ENCODE peak calls at places on chromosomes 7 and 10, in five cellular contexts. R is IMR-90, F is A549, H is SK-N-SH, Q is GM12878. C is an unnamed sample.

GRCh38 chr10:44389556-44389955 is 4.7 kb upstream of the CXCL12 start:
- DNase-seq in R (no peak), F (no peak), H (no peak), Q (no peak), C (no peak)

GRCh38 chr10:8778713-8779112 is 724.2 kb downstream of the GATA3 start:
- DNase-seq in R (no peak), F (no peak), H (no peak), Q (no peak), C (no peak)

GRCh38 chr10:47311193-47311899 is 10.9 kb upstream of the GDF2 start:
- DNase-seq in R (no peak), F (peak), H (no peak), Q (no peak), C (peak)

GRCh38 chr7:1700536-1701333 is 30.7 kb downstream of the ELFN1 start:
- DNase-seq in R (no peak), F (no peak), H (peak), Q (no peak), C (no peak)

GRCh38 chr10:61974611-61975010 is 73.1 kb downstream of the ARID5B start:
- DNase-seq in R (peak), F (no peak), H (peak), Q (no peak), C (peak)

GRCh38 chr10:45239642-45240041 is 75.8 kb downstream of the OR13A1 start:
- DNase-seq in R (peak), F (no peak), H (no peak), Q (no peak), C (no peak)

GRCh38 chr7:101108961-101109360 is 17.9 kb upstream of the SERPINE1 start:
- DNase-seq in R (no peak), F (peak), H (peak), Q (no peak), C (no peak)

GRCh38 chr7:2015251-2015871 is 217.4 kb downstream of the MAD1L1 start:
- DNase-seq in R (no peak), F (no peak), H (peak), Q (no peak), C (no peak)

GRCh38 chr7:111077001-111077400 is 13.9 kb upstream of the LRRN3 start:
- DNase-seq in R (no peak), F (no peak), H (no peak), Q (no peak), C (no peak)

GRCh38 chr10:63578501-63578900 is 57.3 kb downstream of the REEP3 start:
- DNase-seq in R (no peak), F (no peak), H (no peak), Q (no peak), C (no peak)

GRCh38 chr10:103273026-103273425 is 3.9 kb upstream of the INA start:
- DNase-seq in R (peak), F (peak), H (no peak), Q (no peak), C (no peak)

GRCh38 chr7:106731207-106731606 is 70.2 kb upstream of the CCDC71L start:
- DNase-seq in R (no peak), F (no peak), H (no peak), Q (peak), C (no peak)

GRCh38 chr7:48424731-48425130 is 253.5 kb downstream of the ABCA13 start:
- DNase-seq in R (peak), F (peak), H (peak), Q (no peak), C (no peak)

GRCh38 chr7:132075573-132075972 is 500.7 kb downstream of the PLXNA4 start:
- DNase-seq in R (no peak), F (no peak), H (no peak), Q (no peak), C (no peak)

GRCh38 chr10:57202356-57202755 is 841.3 kb upstream of the ZWINT start:
- DNase-seq in R (no peak), F (no peak), H (no peak), Q (no peak), C (no peak)

GRCh38 chr10:102347236-102347828 is 48.2 kb upstream of the NFKB2 start:
- DNase-seq in R (peak), F (peak), H (peak), Q (no peak), C (peak)

GRCh38 chr10:69421611-69422308 is 5.0 kb upstream of the TACR2 start:
- DNase-seq in R (peak), F (no peak), H (no peak), Q (no peak), C (no peak)

GRCh38 chr7:75531359-75531821 is 39.3 kb downstream of the SPDYE5 start:
- DNase-seq in R (peak), F (no peak), H (no peak), Q (no peak), C (peak)

GRCh38 chr10:1516492-1517224 is 220.7 kb downstream of the ADARB2 start:
- DNase-seq in R (no peak), F (no peak), H (no peak), Q (no peak), C (no peak)

GRCh38 chr10:89207801-89208551 is 859 bp upstream of the CH25H start:
- DNase-seq in R (no peak), F (no peak), H (peak), Q (no peak), C (no peak)

GRCh38 chr7:129773328-129773731 is 161.8 kb downstream of the NRF1 start:
- DNase-seq in R (no peak), F (no peak), H (peak), Q (no peak), C (no peak)

GRCh38 chr10:73647211-73647874 is 6.1 kb upstream of the MYOZ1 start:
- DNase-seq in R (no peak), F (no peak), H (peak), Q (no peak), C (no peak)

GRCh38 chr10:24569828-24570657 is 153.6 kb downstream of the ARHGAP21 start:
- DNase-seq in R (no peak), F (no peak), H (no peak), Q (no peak), C (peak)

GRCh38 chr7:26143298-26144044 is 8.5 kb upstream of the NFE2L3 start:
- DNase-seq in R (peak), F (peak), H (no peak), Q (no peak), C (no peak)

GRCh38 chr7:44322631-44323363 is 2.6 kb downstream of the CAMK2B start:
- DNase-seq in R (no peak), F (no peak), H (peak), Q (no peak), C (no peak)

GRCh38 chr7:139762886-139763285 is 14.9 kb downstream of the HIPK2 start:
- DNase-seq in R (peak), F (no peak), H (no peak), Q (no peak), C (no peak)

GRCh38 chr10:91185239-91185875 is 35.1 kb upstream of the PCGF5 start:
- DNase-seq in R (peak), F (peak), H (no peak), Q (no peak), C (no peak)

GRCh38 chr10:44650576-44651394 is 260.4 kb upstream of the TMEM72 start:
- DNase-seq in R (no peak), F (no peak), H (no peak), Q (no peak), C (no peak)

GRCh38 chr7:139043823-139044812 is 8.3 kb upstream of the ZC3HAV1L start:
- DNase-seq in R (peak), F (peak), H (no peak), Q (no peak), C (peak)

GRCh38 chr7:80379034-80379433 is 132.8 kb downstream of the GNAT3 start:
- DNase-seq in R (peak), F (no peak), H (no peak), Q (no peak), C (no peak)

GRCh38 chr10:76319666-76320065 is 888.2 kb downstream of the LRMDA start:
- DNase-seq in R (no peak), F (no peak), H (no peak), Q (no peak), C (no peak)

GRCh38 chr7:81680120-81680519 is 89.7 kb downstream of the HGF start:
- DNase-seq in R (no peak), F (no peak), H (no peak), Q (no peak), C (no peak)

GRCh38 chr7:6015917-6016652 is 7.0 kb downstream of the AIMP2 start:
- DNase-seq in R (peak), F (no peak), H (no peak), Q (no peak), C (no peak)

GRCh38 chr10:90227259-90227658 is 525.9 kb downstream of the KIF20B start:
- DNase-seq in R (peak), F (no peak), H (no peak), Q (no peak), C (no peak)

GRCh38 chr10:113313048-113313611 is 239.7 kb upstream of the HABP2 start:
- DNase-seq in R (no peak), F (no peak), H (no peak), Q (no peak), C (no peak)

GRCh38 chr10:44983066-44983894 is 4.7 kb upstream of the DEPP1 start:
- DNase-seq in R (no peak), F (no peak), H (no peak), Q (no peak), C (no peak)

GRCh38 chr7:76022026-76022780 is 25.6 kb downstream of the STYXL1 start:
- DNase-seq in R (no peak), F (no peak), H (no peak), Q (no peak), C (no peak)

GRCh38 chr7:51175316-51175991 is 141.2 kb downstream of the COBL start:
- DNase-seq in R (no peak), F (no peak), H (no peak), Q (no peak), C (no peak)
- H3K4me2 ChIP-seq in R (no peak), F (peak), H (no peak), Q (no peak), C (no peak)

DNA sequence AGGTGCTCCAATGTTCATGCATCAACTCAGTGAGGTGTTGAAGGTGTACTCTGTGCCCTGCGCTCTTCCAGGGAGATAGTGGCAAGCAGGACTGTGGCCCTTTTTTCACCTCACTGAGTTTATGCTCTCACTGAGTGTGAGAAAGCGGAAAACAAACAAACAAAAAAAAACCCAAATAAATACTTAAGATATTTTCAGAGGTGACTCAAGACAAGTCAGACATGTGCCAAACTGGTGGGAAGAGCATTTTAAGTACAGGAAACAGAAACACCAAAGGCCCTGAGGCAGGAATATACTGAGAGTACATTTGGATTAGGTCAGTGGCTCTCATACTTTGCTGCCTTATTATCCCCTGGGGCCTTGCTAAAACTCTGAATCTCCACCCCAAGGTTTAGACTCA is 111.9 kb upstream of the IGFBP3 start:
- DNase-seq in R (peak), F (peak), H (no peak), Q (no peak), C (no peak)
- TF ChIP-seq RCOR1 in R (no peak), F (no peak), H (no peak), Q (no peak), C (no peak)

GRCh38 chr10:86261470-86261869 is 105.1 kb downstream of the GRID1 start:
- DNase-seq in R (no peak), F (no peak), H (no peak), Q (no peak), C (no peak)
- H3K4me2 ChIP-seq in R (no peak), F (peak), H (no peak), Q (no peak), C (no peak)

GRCh38 chr7:136183981-136184380 is 206.8 kb upstream of the MTPN start:
- DNase-seq in R (peak), F (no peak), H (no peak), Q (no peak), C (no peak)
- TF ChIP-seq RCOR1 in R (no peak), F (no peak), H (no peak), Q (no peak), C (no peak)

DNA sequence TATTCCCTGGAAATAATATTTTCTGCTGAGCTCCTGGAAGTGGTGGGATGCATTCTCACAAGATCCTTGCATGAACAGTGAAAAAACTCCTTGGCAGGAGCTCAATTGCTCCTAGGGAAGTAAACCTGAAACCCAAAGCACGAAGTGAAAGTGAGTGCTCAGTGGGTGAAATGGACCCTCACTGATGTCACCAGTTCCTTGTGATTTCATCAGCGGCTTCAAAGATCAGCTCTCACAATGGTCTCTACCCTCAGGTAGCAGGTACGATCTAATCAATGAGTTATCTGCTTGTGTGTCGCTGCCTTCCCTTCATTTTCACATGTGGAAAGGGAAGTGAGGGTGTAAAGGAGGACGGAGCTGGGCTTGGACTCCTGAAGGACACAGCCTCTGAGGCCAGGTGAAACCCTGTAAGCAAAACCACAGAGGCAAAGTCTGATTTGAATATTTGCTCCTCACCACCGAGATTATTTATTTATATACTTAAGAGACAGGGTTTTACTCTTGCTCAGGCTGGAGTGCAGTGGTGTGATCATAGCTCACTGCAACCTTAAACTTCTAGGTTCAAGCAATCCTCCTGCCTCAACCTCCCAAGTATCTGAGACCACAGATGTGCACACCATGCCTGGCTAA is 255.4 kb upstream of the LYZL1 start:
- DNase-seq in R (no peak), F (no peak), H (no peak), Q (no peak), C (no peak)
- H3K4me2 ChIP-seq in R (no peak), F (no peak), H (no peak), Q (peak), C (no peak)

GRCh38 chr10:110496553-110497437 is 912 bp upstream of the DUSP5 start:
- DNase-seq in R (no peak), F (no peak), H (peak), Q (no peak), C (no peak)

GRCh38 chr10:110497438-110498086 is at the start of gene DUSP5:
- DNase-seq in R (peak), F (peak), H (peak), Q (peak), C (peak)

GRCh38 chr10:110498982-110499795 is 1.5 kb downstream of the DUSP5 start:
- DNase-seq in R (peak), F (peak), H (no peak), Q (peak), C (no peak)

GRCh38 chr10:110499796-110500514 is 2.2 kb downstream of the DUSP5 start:
- DNase-seq in R (peak), F (peak), H (no peak), Q (no peak), C (no peak)

DNA sequence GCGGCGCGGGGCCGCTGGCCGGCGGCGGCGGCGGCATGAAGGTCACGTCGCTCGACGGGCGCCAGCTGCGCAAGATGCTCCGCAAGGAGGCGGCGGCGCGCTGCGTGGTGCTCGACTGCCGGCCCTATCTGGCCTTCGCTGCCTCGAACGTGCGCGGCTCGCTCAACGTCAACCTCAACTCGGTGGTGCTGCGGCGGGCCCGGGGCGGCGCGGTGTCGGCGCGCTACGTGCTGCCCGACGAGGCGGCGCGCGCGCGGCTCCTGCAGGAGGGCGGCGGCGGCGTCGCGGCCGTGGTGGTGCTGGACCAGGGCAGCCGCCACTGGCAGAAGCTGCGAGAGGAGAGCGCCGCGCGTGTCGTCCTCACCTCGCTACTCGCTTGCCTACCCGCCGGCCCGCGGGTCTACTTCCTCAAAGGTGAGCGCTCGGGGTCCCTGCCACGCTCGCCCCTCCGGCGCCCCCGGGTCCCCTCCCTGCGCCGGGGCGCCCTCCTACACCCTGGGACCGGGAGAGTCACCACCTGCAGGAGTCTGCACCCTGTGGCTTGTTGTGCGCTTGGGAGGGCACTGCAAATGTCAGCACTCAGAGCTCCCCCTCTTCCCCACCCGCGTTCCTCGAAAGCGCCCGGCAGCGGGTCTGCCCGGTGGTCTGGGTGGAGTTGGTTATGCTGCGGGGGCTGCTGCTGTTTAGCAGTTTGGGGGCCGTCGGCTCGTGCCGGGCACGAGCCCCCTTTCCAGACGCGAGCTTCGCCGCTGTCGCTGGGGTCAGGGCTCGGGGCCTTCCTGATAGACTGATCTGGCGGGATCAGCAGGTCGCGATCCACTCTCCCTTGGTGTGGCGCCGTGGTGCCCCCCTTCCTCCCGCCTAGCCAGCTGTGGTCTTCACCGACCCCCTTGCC is 627 bp downstream of the DUSP5 start:
- DNase-seq in R (peak), F (peak), H (peak), Q (no peak), C (peak)
- TF ChIP-seq RCOR1 in R (no peak), F (no peak), H (no peak), Q (no peak), C (no peak)

DNA sequence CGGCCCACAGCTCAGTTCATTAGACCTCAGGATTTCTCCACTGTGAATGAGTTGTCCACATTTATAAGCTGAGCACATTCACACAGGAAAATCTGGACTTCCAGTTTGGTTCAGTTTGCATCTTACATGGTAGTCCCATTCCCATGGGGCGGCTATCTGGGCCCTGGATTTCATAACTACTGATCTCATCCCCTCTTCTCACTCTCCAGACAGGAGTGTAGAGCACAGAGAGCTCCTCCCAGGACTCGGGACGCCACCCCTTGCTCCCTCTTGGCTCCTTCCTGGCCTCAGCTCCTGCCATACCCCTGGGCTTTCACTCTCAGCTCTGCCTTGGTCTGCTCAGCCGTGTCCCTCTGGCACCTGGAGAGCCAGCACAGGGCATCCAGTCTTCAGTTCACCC is 117.6 kb upstream of the TCERG1L start:
- DNase-seq in R (no peak), F (no peak), H (no peak), Q (no peak), C (no peak)
- H3K4me2 ChIP-seq in R (no peak), F (no peak), H (no peak), Q (no peak), C (no peak)

GRCh38 chr10:35353399-35353798 is 17.1 kb downstream of the CCNY start:
- DNase-seq in R (no peak), F (no peak), H (no peak), Q (no peak), C (no peak)

GRCh38 chr10:35356725-35357092 is 20.4 kb downstream of the CCNY start:
- DNase-seq in R (no peak), F (no peak), H (no peak), Q (no peak), C (no peak)

GRCh38 chr10:35359056-35359455 is 22.7 kb downstream of the CCNY start:
- DNase-seq in R (no peak), F (no peak), H (peak), Q (no peak), C (no peak)

GRCh38 chr10:35353805-35354204 is 17.5 kb downstream of the CCNY start:
- DNase-seq in R (no peak), F (no peak), H (no peak), Q (no peak), C (no peak)

DNA sequence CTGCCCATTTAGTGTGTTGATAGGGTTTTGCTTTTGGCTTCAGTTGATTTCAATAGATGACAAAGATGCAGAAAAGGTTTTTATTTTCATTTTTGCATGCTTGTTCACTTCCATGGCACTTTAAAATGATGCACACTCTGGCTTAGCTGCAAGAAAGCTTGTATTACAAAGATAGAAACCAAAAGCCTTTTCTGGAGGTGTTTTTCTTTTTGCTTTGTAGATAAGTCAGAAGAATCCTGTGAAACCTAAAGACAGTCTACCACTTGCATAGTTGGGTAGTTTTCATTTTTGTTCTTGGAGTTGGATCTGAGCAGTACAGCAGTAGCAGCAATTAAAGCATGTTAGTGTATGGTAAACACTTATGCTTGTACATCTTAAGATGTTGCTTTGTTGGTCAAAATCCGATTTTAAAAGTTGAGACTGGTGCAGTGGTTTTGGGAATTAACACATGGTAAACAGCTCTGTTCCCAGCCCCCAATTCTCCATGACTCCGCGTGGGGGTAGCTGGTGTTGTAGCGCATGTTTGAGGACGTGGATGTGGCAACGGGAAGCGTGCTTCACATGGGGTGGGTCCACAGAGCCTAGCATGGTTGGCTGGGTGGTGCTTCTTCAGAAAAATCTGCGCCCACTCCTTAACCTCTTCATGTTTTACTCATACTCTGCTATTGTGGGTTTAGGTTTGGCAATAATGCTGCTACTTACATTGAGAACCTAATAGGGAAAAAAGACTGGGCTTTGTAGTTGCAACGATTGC is 19.8 kb downstream of the CCNY start:
- DNase-seq in R (no peak), F (no peak), H (no peak), Q (peak), C (no peak)
- TF ChIP-seq RCOR1 in R (no peak), F (no peak), H (no peak), Q (no peak), C (no peak)

GRCh38 chr10:96448021-96448457 is 65.7 kb downstream of the TLL2 start:
- DNase-seq in R (no peak), F (no peak), H (no peak), Q (peak), C (no peak)
- H3K4me2 ChIP-seq in R (no peak), F (no peak), H (no peak), Q (peak), C (no peak)